ENCODE peak calls at places on chromosomes 3 and 15, in ten cellular contexts. M is suprapubic skin, Q is stomach, T is sigmoid colon, R is SK-N-SH, C is transverse colon, P is upper lobe of left lung, Z is K562, N is HepG2, F is H1. J is an unnamed sample. For H3K36me3, the result is how much of the 10 kb centered on the place peaks cover.

GRCh38 chr3:129793356-129793755 is 100.2 kb downstream of the TMCC1 start:
- DNase-seq in C (no peak), M (no peak), Z (no peak), R (no peak), P (peak), Q (no peak), F (no peak), T (no peak), N (peak), J (no peak)

GRCh38 chr15:48868018-48868417 is 9.9 kb upstream of the EID1 start:
- DNase-seq in C (no peak), Z (no peak), M (no peak), P (no peak), F (no peak), R (no peak), T (no peak), Q (no peak), N (no peak), J (no peak)

GRCh38 chr3:38397320-38397719 is 50.7 kb downstream of the XYLB start:
- DNase-seq in T (no peak), Q (no peak), N (peak), P (no peak), R (no peak), C (no peak), F (no peak), M (no peak), Z (no peak), J (peak)

GRCh38 chr3:49908378-49909199 is 4.9 kb upstream of the MST1R start:
- DNase-seq in P (no peak), Z (peak), C (no peak), N (no peak), F (no peak), T (no peak), M (no peak), Q (no peak), R (no peak), J (no peak)

GRCh38 chr3:156691920-156692319 is 17.5 kb downstream of the TIPARP start:
- DNase-seq in P (no peak), F (no peak), C (no peak), M (no peak), Q (no peak), Z (no peak), T (no peak), R (no peak), N (no peak), J (no peak)

GRCh38 chr15:69648215-69648614 is 195.6 kb downstream of the RPLP1 start:
- DNase-seq in T (peak), M (peak), C (no peak), Q (no peak), N (no peak), P (no peak), F (no peak), R (peak), Z (no peak), J (no peak)

GRCh38 chr3:127090218-127091160 is 102.4 kb upstream of the PRR23E start:
- DNase-seq in M (no peak), R (no peak), Z (no peak), Q (no peak), C (no peak), F (no peak), T (no peak), N (no peak), P (no peak), J (no peak)

GRCh38 chr15:45637552-45638033 is 2.8 kb downstream of the SQOR start:
- DNase-seq in R (no peak), C (peak), T (peak), Z (no peak), P (peak), N (peak), M (no peak), Q (peak), F (no peak), J (no peak)

GRCh38 chr3:18099611-18100010 is 325.5 kb downstream of the SATB1 start:
- DNase-seq in P (no peak), M (no peak), T (no peak), Z (no peak), F (no peak), N (no peak), Q (no peak), C (no peak), R (no peak), J (no peak)

DNA sequence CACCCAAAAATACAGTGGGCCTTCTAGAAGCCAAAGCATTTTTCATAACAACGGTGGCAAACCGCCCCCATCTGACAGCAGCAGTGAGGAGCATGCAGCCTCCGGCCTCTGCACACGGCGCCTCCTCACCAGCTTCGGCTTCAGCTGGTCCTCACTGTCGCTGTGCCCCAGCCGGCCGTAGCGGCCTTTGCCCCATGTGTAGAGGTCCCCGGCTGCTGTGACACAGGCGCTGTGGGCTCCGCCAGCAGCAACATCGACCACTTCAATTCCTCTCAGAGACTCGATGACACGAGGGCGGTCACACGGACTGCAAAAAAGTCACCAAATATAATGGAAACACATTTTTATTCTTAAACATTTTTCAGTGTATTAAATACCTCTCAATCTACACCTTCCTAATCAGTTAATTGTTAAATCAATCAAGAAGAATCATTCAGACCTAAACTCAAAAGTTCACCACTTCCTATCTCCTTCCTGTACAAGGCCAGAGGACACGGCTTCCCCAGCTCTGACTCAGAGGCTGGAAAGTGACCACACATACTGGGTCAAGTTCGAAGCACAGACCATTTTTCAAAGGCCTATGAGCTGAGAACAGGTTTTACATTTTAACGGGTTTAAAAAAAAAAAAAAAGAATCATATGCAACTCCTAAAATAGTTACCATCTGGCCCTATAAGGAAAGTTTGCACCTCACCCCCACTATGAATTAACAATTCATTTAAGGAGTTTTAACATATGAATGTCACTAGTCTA is 33.6 kb upstream of the OCA2 start:
- DNase-seq in M (no peak), C (no peak), Q (no peak), T (no peak), Z (no peak), R (no peak), P (no peak), F (no peak), N (no peak), J (no peak)
- H3K36me3 ChIP-seq in M (under half), C (under half), Q (half or more), T (under half), Z (half or more), R (under half), P (under half), F (under half), N (under half), J (half or more)

GRCh38 chr15:23687143-23687470 is at the start of gene NDN:
- DNase-seq in T (peak), N (no peak), Z (peak), F (no peak), R (peak), Q (peak), C (peak), M (no peak), P (peak), J (no peak)
- TF ChIP-seq POLR2AphosphoS5 in T (no peak), N (no peak), Z (no peak), F (no peak), R (no peak), Q (peak), C (no peak), M (no peak), P (peak), J (peak)

GRCh38 chr15:52052076-52052935 is 33.3 kb downstream of the MAPK6 start:
- DNase-seq in T (no peak), Q (no peak), R (no peak), M (no peak), F (no peak), Z (no peak), P (no peak), C (no peak), N (peak), J (no peak)

GRCh38 chr15:52056001-52056400 is 37.0 kb downstream of the MAPK6 start:
- DNase-seq in R (no peak), Z (no peak), C (no peak), N (no peak), Q (no peak), T (no peak), F (no peak), M (no peak), P (no peak), J (no peak)

GRCh38 chr15:52054381-52054780 is 35.4 kb downstream of the MAPK6 start:
- DNase-seq in R (no peak), C (no peak), F (no peak), Z (no peak), T (no peak), P (no peak), Q (no peak), M (no peak), N (peak), J (no peak)

GRCh38 chr15:52050416-52050815 is 31.4 kb downstream of the MAPK6 start:
- DNase-seq in Q (no peak), F (no peak), T (no peak), N (no peak), C (no peak), Z (no peak), M (no peak), P (no peak), R (no peak), J (no peak)
- TF ChIP-seq EP300 in Q (no peak), F (no peak), T (no peak), N (no peak), C (no peak), Z (no peak), M (no peak), P (no peak), R (no peak), J (no peak)

DNA sequence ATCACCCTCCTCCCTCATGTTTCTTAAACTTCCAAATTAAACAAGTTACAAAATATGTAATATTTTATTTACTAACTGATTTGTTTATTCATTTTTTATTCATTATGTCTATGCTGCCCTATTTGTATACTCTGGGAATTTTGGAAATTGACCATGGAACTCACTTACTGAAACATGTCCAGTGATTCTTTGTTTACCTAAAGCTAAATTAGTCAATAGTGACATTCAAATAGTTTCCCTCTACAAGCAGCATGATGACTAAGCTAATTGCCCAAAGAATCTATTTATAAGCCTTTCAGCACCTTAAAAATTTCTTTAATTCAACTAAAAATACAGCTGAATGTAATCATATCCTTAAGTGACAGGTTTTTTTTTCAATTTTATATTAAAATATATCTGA is 437.7 kb downstream of the SI start:
- DNase-seq in M (no peak), T (no peak), C (no peak), N (no peak), P (no peak), Q (no peak), Z (no peak), R (no peak), F (no peak), J (no peak)
- H3K36me3 ChIP-seq in M (under half), T (under half), C (under half), N (under half), P (under half), Q (under half), Z (under half), R (under half), F (under half), J (under half)

GRCh38 chr3:183697610-183698317 is at the start of gene YEATS2:
- DNase-seq in T (peak), P (peak), R (peak), C (peak), Z (peak), N (peak), M (no peak), F (peak), Q (peak), J (no peak)
- TF ChIP-seq POLR2AphosphoS5 in T (peak), P (peak), R (peak), C (peak), Z (peak), N (peak), M (no peak), F (peak), Q (peak), J (peak)

GRCh38 chr3:37237252-37237651 is 62.9 kb upstream of the LRRFIP2 start:
- DNase-seq in C (no peak), P (no peak), F (no peak), M (no peak), R (no peak), Z (no peak), N (no peak), T (no peak), Q (no peak), J (no peak)
- TF ChIP-seq EP300 in C (no peak), P (no peak), F (no peak), M (no peak), R (no peak), Z (no peak), N (no peak), T (no peak), Q (no peak), J (no peak)

GRCh38 chr15:79887517-79887916 is 9.3 kb downstream of the MTHFS start:
- DNase-seq in P (no peak), C (no peak), T (no peak), M (no peak), F (no peak), R (no peak), N (no peak), Z (no peak), Q (no peak), J (no peak)

GRCh38 chr15:79887054-79887453 is 9.8 kb downstream of the MTHFS start:
- DNase-seq in Q (no peak), T (no peak), F (no peak), Z (no peak), M (no peak), P (no peak), C (no peak), N (no peak), R (no peak), J (no peak)

GRCh38 chr15:79884204-79884596 is 12.6 kb downstream of the MTHFS start:
- DNase-seq in P (no peak), R (no peak), Z (no peak), Q (no peak), F (no peak), T (no peak), N (no peak), C (no peak), M (no peak), J (no peak)

GRCh38 chr15:79883579-79884203 is 13.1 kb downstream of the MTHFS start:
- DNase-seq in F (no peak), Q (no peak), Z (no peak), M (no peak), C (no peak), T (no peak), P (no peak), N (no peak), R (no peak), J (no peak)

GRCh38 chr15:79886119-79886518 is 10.7 kb downstream of the MTHFS start:
- DNase-seq in F (no peak), P (no peak), C (no peak), N (peak), Q (no peak), Z (no peak), R (no peak), M (no peak), T (no peak), J (no peak)
- H3K36me3 ChIP-seq in F (under half), P (under half), C (under half), N (under half), Q (under half), Z (half or more), R (under half), M (under half), T (under half), J (under half)

DNA sequence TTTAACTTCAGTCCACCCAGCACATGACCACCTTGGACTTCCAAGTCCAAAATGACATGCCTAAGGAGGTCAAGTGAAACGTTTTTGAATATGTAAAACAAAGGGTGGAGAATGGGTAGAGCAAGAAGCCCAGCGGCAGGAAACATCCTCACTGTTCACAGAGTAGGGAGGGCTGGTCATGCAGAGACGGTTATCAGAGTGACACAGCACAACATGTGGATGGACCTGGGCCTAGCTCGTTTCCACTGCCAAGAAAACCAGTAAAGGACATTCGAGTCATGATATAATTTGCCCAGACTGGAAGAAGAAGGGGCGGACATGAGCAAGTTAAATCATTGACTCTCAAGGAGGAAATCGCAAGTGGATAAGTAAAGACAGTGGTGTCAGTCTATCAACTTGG is 89.4 kb downstream of the LRIG1 start:
- DNase-seq in M (no peak), P (no peak), F (no peak), Q (no peak), C (no peak), T (peak), Z (peak), R (no peak), N (no peak), J (no peak)
- TF ChIP-seq POLR2AphosphoS5 in M (no peak), P (no peak), F (no peak), Q (no peak), C (no peak), T (no peak), Z (no peak), R (no peak), N (no peak), J (no peak)

J was measured in esophagus muscularis mucosa.